ENCODE peak calls at places on chromosomes 6 and 20, in six cellular contexts. One of them, this sample, is unnamed.

GRCh38 chr6:1972961-1973360 is 272.4 kb downstream of the GMDS start:
- DNase-seq in H1: no peak
- DNase-seq in GM12878: no peak
- DNase-seq in K562: no peak
- DNase-seq in GM23338: no peak
- DNase-seq in HepG2: no peak
- DNase-seq in this sample: no peak

GRCh38 chr6:41428402-41428994 is 93.1 kb downstream of the NCR2 start:
- DNase-seq in GM23338: no peak
- DNase-seq in HepG2: no peak
- DNase-seq in GM12878: no peak
- DNase-seq in K562: no peak
- DNase-seq in H1: no peak
- DNase-seq in this sample: no peak

GRCh38 chr20:2890743-2891142 is 17.5 kb downstream of the PTPRA start:
- DNase-seq in H1: no peak
- DNase-seq in GM12878: no peak
- DNase-seq in GM23338: no peak
- DNase-seq in HepG2: no peak
- DNase-seq in K562: peak; percentile 47
- DNase-seq in this sample: no peak

GRCh38 chr6:30915591-30915946 is 1.5 kb downstream of the VARS2 start:
- DNase-seq in K562: peak; percentile 72
- DNase-seq in H1: no peak
- DNase-seq in HepG2: peak; percentile 76
- DNase-seq in GM12878: no peak
- DNase-seq in GM23338: peak; percentile 87
- DNase-seq in this sample: peak; percentile 29

GRCh38 chr6:16883414-16883813 is 122.2 kb upstream of the ATXN1 start:
- DNase-seq in K562: no peak
- DNase-seq in GM23338: no peak
- DNase-seq in HepG2: no peak
- DNase-seq in GM12878: no peak
- DNase-seq in H1: no peak
- DNase-seq in this sample: no peak

GRCh38 chr6:65524232-65524631 is 182.8 kb downstream of the EYS start:
- DNase-seq in K562: no peak
- DNase-seq in HepG2: no peak
- DNase-seq in GM23338: no peak
- DNase-seq in GM12878: no peak
- DNase-seq in H1: no peak
- DNase-seq in this sample: no peak

GRCh38 chr6:5175195-5175594 is 85.6 kb downstream of the LYRM4 start:
- DNase-seq in K562: peak; percentile 54
- DNase-seq in HepG2: no peak
- DNase-seq in H1: peak; percentile 81
- DNase-seq in GM23338: peak; percentile 90
- DNase-seq in GM12878: no peak
- DNase-seq in this sample: peak; percentile 77

GRCh38 chr20:37837934-37838333 is 65.0 kb upstream of the VSTM2L start:
- DNase-seq in GM12878: no peak
- DNase-seq in H1: no peak
- DNase-seq in K562: no peak
- DNase-seq in HepG2: no peak
- DNase-seq in GM23338: no peak
- DNase-seq in this sample: no peak

GRCh38 chr6:112038756-112039430 is 15.0 kb upstream of the CCN6 start:
- DNase-seq in GM12878: no peak
- DNase-seq in HepG2: no peak
- DNase-seq in GM23338: no peak
- DNase-seq in K562: no peak
- DNase-seq in H1: no peak
- DNase-seq in this sample: no peak

GRCh38 chr6:33778475-33779121 is 10.3 kb downstream of the LEMD2 start:
- DNase-seq in H1: no peak
- DNase-seq in K562: no peak
- DNase-seq in HepG2: no peak
- DNase-seq in GM12878: no peak
- DNase-seq in GM23338: no peak
- DNase-seq in this sample: no peak

GRCh38 chr6:159376443-159377182 is 207.4 kb downstream of the FNDC1 start:
- DNase-seq in K562: no peak
- DNase-seq in H1: no peak
- DNase-seq in GM12878: no peak
- DNase-seq in GM23338: no peak
- DNase-seq in HepG2: no peak
- DNase-seq in this sample: no peak

GRCh38 chr20:14617123-14617522 is 279.7 kb upstream of the FLRT3 start:
- DNase-seq in K562: no peak
- DNase-seq in GM23338: no peak
- DNase-seq in GM12878: no peak
- DNase-seq in HepG2: no peak
- DNase-seq in H1: no peak
- DNase-seq in this sample: no peak

GRCh38 chr6:111686249-111686997 is 80.7 kb upstream of the TRAF3IP2 start:
- DNase-seq in HepG2: no peak
- DNase-seq in GM23338: peak; percentile 38
- DNase-seq in H1: no peak
- DNase-seq in K562: no peak
- DNase-seq in GM12878: no peak
- DNase-seq in this sample: no peak

GRCh38 chr6:87421576-87421975 is 13.8 kb downstream of the CFAP206 start:
- DNase-seq in K562: no peak
- DNase-seq in GM23338: no peak
- DNase-seq in HepG2: no peak
- DNase-seq in GM12878: no peak
- DNase-seq in H1: no peak
- DNase-seq in this sample: no peak

GRCh38 chr20:17823382-17824144 is 123.8 kb downstream of the BANF2 start:
- DNase-seq in HepG2: peak; percentile 36
- DNase-seq in GM23338: peak; percentile 8
- DNase-seq in K562: no peak
- DNase-seq in GM12878: no peak
- DNase-seq in H1: no peak
- DNase-seq in this sample: no peak

GRCh38 chr6:159168536-159169192 is 536 bp upstream of the FNDC1 start:
- DNase-seq in H1: peak; percentile 78
- DNase-seq in HepG2: peak; percentile 11
- DNase-seq in GM12878: no peak
- DNase-seq in GM23338: peak; percentile 91
- DNase-seq in K562: peak; percentile 30
- DNase-seq in this sample: peak; percentile 79

GRCh38 chr6:125201961-125202729 is 48.6 kb downstream of the TPD52L1 start:
- DNase-seq in K562: peak; percentile 40
- DNase-seq in H1: no peak
- DNase-seq in GM23338: no peak
- DNase-seq in HepG2: no peak
- DNase-seq in GM12878: no peak
- DNase-seq in this sample: no peak

GRCh38 chr6:108684809-108685329 is 124.2 kb downstream of the FOXO3 start:
- DNase-seq in K562: no peak
- DNase-seq in H1: no peak
- DNase-seq in HepG2: no peak
- DNase-seq in GM12878: no peak
- DNase-seq in GM23338: no peak
- DNase-seq in this sample: no peak

GRCh38 chr6:104322849-104323248 is 536.9 kb downstream of the HACE1 start:
- DNase-seq in GM23338: no peak
- DNase-seq in K562: no peak
- DNase-seq in GM12878: no peak
- DNase-seq in H1: no peak
- DNase-seq in HepG2: no peak
- DNase-seq in this sample: no peak

GRCh38 chr6:150632785-150633465 is 33.2 kb downstream of the PLEKHG1 start:
- DNase-seq in K562: no peak
- DNase-seq in GM23338: no peak
- DNase-seq in H1: no peak
- DNase-seq in GM12878: peak; percentile 41
- DNase-seq in HepG2: no peak
- DNase-seq in this sample: no peak

GRCh38 chr6:129684903-129685639 is 24.9 kb downstream of the ARHGAP18 start:
- DNase-seq in GM12878: no peak
- DNase-seq in H1: no peak
- DNase-seq in GM23338: no peak
- DNase-seq in HepG2: no peak
- DNase-seq in K562: no peak
- DNase-seq in this sample: no peak

GRCh38 chr6:105318660-105319059 is 84.2 kb downstream of the PREP start:
- DNase-seq in H1: no peak
- DNase-seq in GM12878: no peak
- DNase-seq in HepG2: no peak
- DNase-seq in K562: no peak
- DNase-seq in GM23338: no peak
- DNase-seq in this sample: no peak

DNA sequence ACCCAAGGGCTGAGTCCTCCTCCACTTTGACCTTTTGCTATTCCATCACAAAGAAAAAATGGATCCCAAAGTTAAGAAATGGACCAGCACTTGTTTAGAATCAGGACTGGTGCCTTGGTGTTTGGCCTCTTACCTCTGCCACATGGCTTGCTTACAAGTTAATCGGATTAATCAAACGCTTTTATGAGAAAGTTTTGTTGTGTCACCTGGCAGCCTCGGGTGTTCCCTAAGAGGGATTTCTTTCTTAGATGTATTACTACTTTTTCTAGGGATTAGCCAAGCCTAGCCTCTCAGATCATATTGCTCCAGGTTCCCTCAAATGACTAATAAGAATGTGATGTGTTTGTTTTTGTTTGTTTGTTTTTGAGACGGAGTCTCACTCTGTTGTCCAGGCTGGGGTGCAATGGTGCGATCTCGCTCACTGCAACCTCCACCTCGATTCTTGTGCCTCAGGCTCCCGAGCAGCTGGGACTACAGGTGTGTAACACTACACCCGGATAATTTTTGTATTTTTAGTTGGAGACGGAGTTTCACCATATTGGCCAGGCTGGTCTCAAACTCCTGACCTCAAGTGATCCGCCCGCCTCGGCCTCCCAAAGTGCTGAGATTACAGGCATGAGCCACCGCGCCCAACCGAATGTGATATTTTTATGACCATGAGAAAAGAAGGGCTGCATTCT is 910 bp downstream of the HMGN4 start:
- DNase-seq in GM23338: no peak
- DNase-seq in K562: no peak
- DNase-seq in H1: peak; percentile 27
- DNase-seq in GM12878: no peak
- DNase-seq in HepG2: no peak
- DNase-seq in this sample: no peak
- TF ChIP-seq CREB1 in GM23338: no peak
- TF ChIP-seq CREB1 in K562: no peak
- TF ChIP-seq CREB1 in H1: no peak
- TF ChIP-seq CREB1 in GM12878: no peak
- TF ChIP-seq CREB1 in HepG2: no peak
- TF ChIP-seq CREB1 in this sample: no peak

DNA sequence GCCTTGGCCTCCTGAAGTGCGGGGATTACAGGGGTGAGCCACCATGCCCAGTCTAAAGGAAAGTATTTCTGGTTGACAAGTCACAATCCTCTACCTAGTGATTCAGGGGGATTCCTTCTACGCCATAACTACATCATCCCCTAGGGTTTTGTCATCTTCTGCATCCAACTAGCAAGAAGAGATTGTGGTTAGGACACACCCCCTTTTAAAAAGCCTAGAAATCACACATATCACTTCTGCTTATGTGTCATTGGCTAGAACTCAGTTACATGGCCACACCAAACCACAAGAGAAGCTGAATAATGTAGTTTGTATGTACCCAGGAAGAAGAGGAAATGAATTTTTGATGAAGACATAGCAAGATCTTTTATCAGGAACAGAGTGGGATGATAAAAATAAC is 14.7 kb upstream of the CHD6 start:
- DNase-seq in K562: no peak
- DNase-seq in GM12878: no peak
- DNase-seq in H1: no peak
- DNase-seq in GM23338: no peak
- DNase-seq in HepG2: no peak
- DNase-seq in this sample: no peak
- TF ChIP-seq CREB1 in K562: peak; percentile 61
- TF ChIP-seq CREB1 in GM12878: peak; percentile 70
- TF ChIP-seq CREB1 in H1: no peak
- TF ChIP-seq CREB1 in GM23338: no peak
- TF ChIP-seq CREB1 in HepG2: no peak
- TF ChIP-seq CREB1 in this sample: no peak

GRCh38 chr6:130981409-130981808 is 81.6 kb downstream of the EPB41L2 start:
- DNase-seq in GM23338: no peak
- DNase-seq in H1: no peak
- DNase-seq in HepG2: no peak
- DNase-seq in GM12878: no peak
- DNase-seq in K562: no peak
- DNase-seq in this sample: no peak
- TF ChIP-seq CREB1 in GM23338: no peak
- TF ChIP-seq CREB1 in H1: no peak
- TF ChIP-seq CREB1 in HepG2: no peak
- TF ChIP-seq CREB1 in GM12878: no peak
- TF ChIP-seq CREB1 in K562: no peak
- TF ChIP-seq CREB1 in this sample: no peak

GRCh38 chr6:36720251-36721141 is 22.9 kb downstream of the RAB44 start:
- DNase-seq in GM23338: no peak
- DNase-seq in H1: no peak
- DNase-seq in K562: no peak
- DNase-seq in GM12878: no peak
- DNase-seq in HepG2: no peak
- DNase-seq in this sample: no peak

GRCh38 chr6:36717871-36718540 is 20.4 kb downstream of the RAB44 start:
- DNase-seq in K562: no peak
- DNase-seq in GM12878: no peak
- DNase-seq in GM23338: no peak
- DNase-seq in HepG2: no peak
- DNase-seq in H1: no peak
- DNase-seq in this sample: no peak

GRCh38 chr6:36719126-36719525 is 21.5 kb downstream of the RAB44 start:
- DNase-seq in HepG2: no peak
- DNase-seq in K562: no peak
- DNase-seq in GM23338: no peak
- DNase-seq in H1: no peak
- DNase-seq in GM12878: no peak
- DNase-seq in this sample: no peak

GRCh38 chr6:36717231-36717825 is 19.7 kb downstream of the RAB44 start:
- DNase-seq in HepG2: no peak
- DNase-seq in K562: no peak
- DNase-seq in GM23338: no peak
- DNase-seq in GM12878: no peak
- DNase-seq in H1: no peak
- DNase-seq in this sample: no peak

DNA sequence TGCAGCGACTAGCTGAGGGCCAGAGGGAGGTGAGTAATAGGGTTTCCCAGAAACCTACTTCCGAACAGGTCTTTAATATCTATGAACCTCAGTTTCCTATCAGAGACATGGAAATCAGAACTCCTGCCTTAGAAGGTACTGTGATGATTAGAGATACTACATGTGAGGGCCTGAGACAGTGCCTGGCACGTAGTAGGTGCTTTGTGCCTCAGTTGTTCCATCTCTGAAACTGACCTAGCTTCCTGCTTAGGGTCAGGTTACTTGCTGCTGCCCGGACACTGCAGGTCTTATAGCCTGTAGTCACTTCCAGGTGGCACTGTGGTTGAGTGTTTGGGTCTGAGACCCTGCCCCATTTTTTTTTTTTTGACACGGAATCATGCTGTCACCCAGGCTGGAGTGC is 20.9 kb downstream of the RAB44 start:
- DNase-seq in GM23338: no peak
- DNase-seq in K562: no peak
- DNase-seq in H1: no peak
- DNase-seq in HepG2: no peak
- DNase-seq in GM12878: no peak
- DNase-seq in this sample: no peak
- TF ChIP-seq CREB1 in GM23338: no peak
- TF ChIP-seq CREB1 in K562: no peak
- TF ChIP-seq CREB1 in H1: no peak
- TF ChIP-seq CREB1 in HepG2: no peak
- TF ChIP-seq CREB1 in GM12878: no peak
- TF ChIP-seq CREB1 in this sample: no peak